ENCODE peak calls at places on chromosomes 4 and X, in ten cellular contexts. B is NCI-H226, L is mucosa of descending colon, R is mesothelial cell of epicardium, O is GM20000, S is NCI-H2081, Z is RWPE1, E is left lung, K is fibroblast of gingiva, C is neuronal stem cell. H is an unnamed sample.

GRCh38 chrX:17278961-17279360 is 96.0 kb upstream of the NHS start:
- DNase-seq in K (no peak), S (no peak), L (no peak), R (no peak), Z (no peak), B (no peak), C (no peak), O (no peak), E (no peak), H (no peak)

GRCh38 chr4:185019451-185020292 is 1.4 kb downstream of the HELT start:
- DNase-seq in O (no peak), C (no peak), B (no peak), R (no peak), E (no peak), L (no peak), Z (no peak), S (no peak), K (no peak), H (no peak)

GRCh38 chrX:110125435-110125834 is 122.5 kb downstream of the TMEM164 start:
- DNase-seq in S (no peak), Z (no peak), O (no peak), L (no peak), C (no peak), B (no peak), E (no peak), K (no peak), R (no peak), H (no peak)

GRCh38 chr4:476501-476900 is 22.5 kb downstream of the ZNF721 start:
- DNase-seq in C (no peak), Z (no peak), S (no peak), O (no peak), E (no peak), R (no peak), K (peak), L (no peak), B (peak), H (no peak)

GRCh38 chr4:169439244-169439643 is 168.5 kb upstream of the SH3RF1 start:
- DNase-seq in C (no peak), O (no peak), S (no peak), B (no peak), Z (no peak), E (no peak), R (no peak), K (peak), L (no peak), H (no peak)

GRCh38 chr4:185020293-185020808 is 2.1 kb downstream of the HELT start:
- DNase-seq in L (no peak), E (no peak), C (no peak), K (no peak), O (no peak), Z (no peak), B (no peak), R (no peak), S (no peak), H (no peak)

GRCh38 chrX:34658316-34658715 is 1.2 kb upstream of the TMEM47 start:
- DNase-seq in K (peak), C (no peak), B (no peak), E (no peak), L (no peak), O (no peak), R (no peak), Z (no peak), S (no peak), H (no peak)

GRCh38 chr4:163157157-163157556 is 9.5 kb downstream of the NAF1 start:
- DNase-seq in E (no peak), R (no peak), O (no peak), L (no peak), B (no peak), Z (peak), S (no peak), K (peak), C (no peak), H (no peak)

GRCh38 chrX:113033966-113034680 is 193.5 kb upstream of the AMOT start:
- DNase-seq in B (no peak), O (no peak), C (no peak), Z (no peak), R (no peak), E (no peak), L (no peak), K (no peak), S (no peak), H (no peak)

GRCh38 chr4:72715299-72715698 is 146.3 kb upstream of the ADAMTS3 start:
- DNase-seq in K (no peak), C (no peak), B (no peak), L (no peak), O (no peak), E (no peak), R (no peak), Z (no peak), S (no peak), H (no peak)

GRCh38 chr4:155487231-155487630 is 110.5 kb upstream of the MAP9 start:
- DNase-seq in E (no peak), Z (no peak), S (no peak), K (no peak), B (no peak), L (no peak), C (no peak), O (no peak), R (no peak), H (no peak)

GRCh38 chr4:158850800-158851644 is 82.2 kb downstream of the FNIP2 start:
- DNase-seq in S (peak), Z (peak), B (no peak), L (no peak), R (no peak), O (peak), K (peak), C (no peak), E (no peak), H (peak)

GRCh38 chrX:150548684-150549083 is 19.7 kb upstream of the MTM1 start:
- DNase-seq in E (no peak), K (peak), B (no peak), S (no peak), C (no peak), Z (no peak), R (no peak), O (no peak), L (no peak), H (no peak)

GRCh38 chrX:108270739-108271396 is 167.4 kb downstream of the COL4A6 start:
- DNase-seq in Z (no peak), L (no peak), S (no peak), R (no peak), B (peak), E (no peak), K (peak), O (no peak), C (no peak), H (no peak)

GRCh38 chrX:124981420-124981819 is 338.3 kb upstream of the TEX13C start:
- DNase-seq in K (no peak), L (no peak), S (peak), O (no peak), R (no peak), E (no peak), B (no peak), Z (no peak), C (no peak), H (no peak)

GRCh38 chrX:78029663-78030062 is 60.2 kb upstream of the PGAM4 start:
- DNase-seq in K (peak), L (peak), Z (peak), S (no peak), B (no peak), C (peak), O (peak), R (no peak), E (no peak), H (no peak)

GRCh38 chr4:37601527-37601926 is 84.6 kb downstream of the RELL1 start:
- DNase-seq in E (peak), S (no peak), O (no peak), L (no peak), B (peak), K (peak), C (no peak), R (no peak), Z (no peak), H (no peak)

GRCh38 chr4:87423313-87424031 is 1.1 kb downstream of the NUDT9 start:
- DNase-seq in E (no peak), R (no peak), B (no peak), S (peak), C (no peak), Z (peak), K (no peak), L (no peak), O (no peak), H (no peak)

GRCh38 chrX:69961365-69962072 is 88.2 kb downstream of the AWAT2 start:
- DNase-seq in Z (no peak), R (no peak), C (no peak), K (no peak), L (no peak), O (no peak), B (peak), E (no peak), S (no peak), H (no peak)

GRCh38 chr4:66071911-66072310 is 401.6 kb upstream of the EPHA5 start:
- DNase-seq in L (no peak), Z (no peak), S (no peak), R (no peak), C (no peak), B (no peak), K (no peak), E (no peak), O (no peak), H (no peak)

GRCh38 chrX:44580466-44580865 is 37.8 kb upstream of the FUNDC1 start:
- DNase-seq in O (no peak), S (no peak), Z (peak), E (no peak), R (no peak), L (no peak), C (no peak), B (peak), K (peak), H (no peak)

GRCh38 chr4:73661646-73662119 is 41.4 kb upstream of the RASSF6 start:
- DNase-seq in K (peak), Z (peak), O (no peak), B (peak), S (no peak), R (no peak), C (no peak), E (no peak), L (no peak), H (peak)

GRCh38 chr4:81577392-81577791 is 105.7 kb upstream of the RASGEF1B start:
- DNase-seq in O (no peak), K (no peak), S (no peak), B (no peak), C (no peak), E (no peak), R (no peak), L (no peak), Z (no peak), H (no peak)

GRCh38 chr4:1216869-1217294 is 32.0 kb downstream of the CTBP1 start:
- DNase-seq in Z (no peak), L (peak), E (no peak), S (no peak), B (no peak), R (no peak), O (peak), C (no peak), K (no peak), H (no peak)

GRCh38 chr4:105280338-105280809 is 133.7 kb downstream of the TET2 start:
- DNase-seq in E (no peak), K (peak), C (no peak), L (no peak), R (no peak), Z (peak), B (peak), O (no peak), S (no peak), H (no peak)

GRCh38 chr4:68865760-68866159 is 50.0 kb downstream of the UGT2B10 start:
- DNase-seq in L (no peak), B (no peak), Z (no peak), C (no peak), K (no peak), S (no peak), R (no peak), O (no peak), E (no peak), H (no peak)

GRCh38 chr4:113979157-113979972 is at the start of gene ARSJ:
- DNase-seq in O (no peak), E (peak), L (peak), B (peak), C (peak), K (peak), S (no peak), Z (peak), R (peak), H (peak)

GRCh38 chr4:124044330-124044729 is 647.7 kb downstream of the SPRY1 start:
- DNase-seq in E (no peak), K (no peak), R (no peak), C (no peak), B (no peak), L (no peak), S (no peak), Z (no peak), O (no peak), H (no peak)

GRCh38 chrX:34365482-34365881 is 233.4 kb upstream of the FAM47A start:
- DNase-seq in C (peak), B (no peak), O (no peak), K (peak), S (peak), L (no peak), R (no peak), Z (no peak), E (no peak), H (no peak)

GRCh38 chr4:66489783-66490452 is 819.6 kb upstream of the EPHA5 start:
- DNase-seq in Z (peak), S (no peak), E (no peak), K (peak), R (no peak), O (no peak), L (no peak), B (peak), C (no peak), H (no peak)

H was measured in COLO829.